ENCODE peak calls at places on chromosome 9, in seven cellular contexts. H, Q, S, V, Z, G and M are unnamed samples.
A peak's percentile ranks its signal among the peaks of the same experiment; 100 is the strongest.

GRCh38 chr9:99051353-99051752 is 53.6 kb upstream of the TGFBR1 start:
- DNase-seq in H (no peak), Q (no peak), S (no peak), V (no peak), Z (no peak), G (no peak), M (no peak)

GRCh38 chr9:73437758-73438157 is 286.1 kb downstream of the ANXA1 start:
- DNase-seq in H (no peak), Q (peak; percentile 36), S (no peak), V (peak; percentile 48), Z (peak; percentile 10), G (no peak), M (no peak)

GRCh38 chr9:15286288-15286834 is 20.7 kb downstream of the TTC39B start:
- DNase-seq in H (no peak), Q (no peak), S (no peak), V (no peak), Z (no peak), G (no peak), M (no peak)

GRCh38 chr9:112059145-112059979 is 115.7 kb downstream of the SUSD1 start:
- DNase-seq in H (no peak), Q (peak; percentile 74), S (no peak), V (peak; percentile 72), Z (no peak), G (no peak), M (peak; percentile 38)

GRCh38 chr9:21810881-21811280 is 8.4 kb downstream of the MTAP start:
- DNase-seq in H (no peak), Q (no peak), S (peak; percentile 49), V (no peak), Z (no peak), G (no peak), M (no peak)

GRCh38 chr9:13873212-13873611 is 440.7 kb downstream of the NFIB start:
- DNase-seq in H (no peak), Q (no peak), S (no peak), V (no peak), Z (no peak), G (no peak), M (no peak)

GRCh38 chr9:37656936-37657335 is 6.2 kb downstream of the FRMPD1 start:
- DNase-seq in H (no peak), Q (no peak), S (no peak), V (no peak), Z (no peak), G (no peak), M (no peak)

GRCh38 chr9:132141364-132141947 is 20.4 kb upstream of the NTNG2 start:
- DNase-seq in H (no peak), Q (peak; percentile 25), S (no peak), V (peak; percentile 52), Z (no peak), G (no peak), M (no peak)

GRCh38 chr9:135673941-135674340 is 10.8 kb downstream of the LCN9 start:
- DNase-seq in H (no peak), Q (no peak), S (no peak), V (no peak), Z (no peak), G (no peak), M (no peak)

GRCh38 chr9:37618817-37619216 is 26.4 kb upstream of the TOMM5 start:
- DNase-seq in H (no peak), Q (peak; percentile 70), S (no peak), V (no peak), Z (no peak), G (no peak), M (no peak)